ENCODE peak calls at places on chromosomes 12 and 14, in five cellular contexts. Z is left ventricle myocardium inferior, S is hepatocyte, Q is Peyer's patch, O is upper lobe of left lung. J is an unnamed sample.
A peak's percentile ranks its signal among the peaks of the same experiment; 100 is the strongest.

GRCh38 chr12:80068173-80068572 is 31.2 kb upstream of the OTOGL start:
- DNase-seq in Z (no peak), S (no peak), Q (no peak), O (no peak), J (no peak)

GRCh38 chr14:87149583-87150354 is 843.2 kb downstream of the GALC start:
- DNase-seq in Z (no peak), S (no peak), Q (no peak), O (no peak), J (no peak)

GRCh38 chr14:73058923-73059311 is 583 bp downstream of the RBM25 start:
- DNase-seq in Z (peak; percentile 31), S (peak; percentile 49), Q (no peak), O (peak; percentile 40), J (peak; percentile 24)

GRCh38 chr14:22551597-22551982 is 37.4 kb downstream of the DAD1 start:
- DNase-seq in Z (no peak), S (no peak), Q (no peak), O (no peak), J (no peak)

GRCh38 chr12:102527256-102527720 is 46.9 kb upstream of the IGF1 start:
- DNase-seq in Z (no peak), S (no peak), Q (no peak), O (no peak), J (no peak)

GRCh38 chr14:72892103-72892878 is 1.6 kb downstream of the DPF3 start:
- DNase-seq in Z (no peak), S (peak; percentile 14), Q (no peak), O (no peak), J (no peak)

GRCh38 chr12:30019386-30020140 is 235.8 kb upstream of the TMTC1 start:
- DNase-seq in Z (no peak), S (no peak), Q (no peak), O (no peak), J (no peak)

GRCh38 chr14:58430156-58430555 is 2.6 kb downstream of the KIAA0586 start:
- DNase-seq in Z (no peak), S (no peak), Q (no peak), O (no peak), J (no peak)

GRCh38 chr14:75333523-75334190 is 55.0 kb downstream of the FOS start:
- DNase-seq in Z (no peak), S (no peak), Q (no peak), O (no peak), J (no peak)

GRCh38 chr12:4477133-4477532 is 31.5 kb upstream of the FGF6 start:
- DNase-seq in Z (no peak), S (no peak), Q (no peak), O (no peak), J (peak; percentile 9)

GRCh38 chr14:23076785-23077408 is 18.0 kb downstream of the ACIN1 start:
- DNase-seq in Z (no peak), S (peak; percentile 57), Q (no peak), O (no peak), J (peak; percentile 52)

GRCh38 chr12:15928870-15929571 is 17.9 kb downstream of the DERA start:
- DNase-seq in Z (peak; percentile 21), S (no peak), Q (no peak), O (peak; percentile 24), J (no peak)

GRCh38 chr14:99595034-99595433 is 9.0 kb downstream of the CCDC85C start:
- DNase-seq in Z (no peak), S (no peak), Q (no peak), O (no peak), J (no peak)

GRCh38 chr12:96220902-96221301 is 26.7 kb downstream of the ELK3 start:
- DNase-seq in Z (peak; percentile 86), S (no peak), Q (no peak), O (no peak), J (no peak)

GRCh38 chr14:55388160-55388559 is 23.5 kb downstream of the ATG14 start:
- DNase-seq in Z (no peak), S (no peak), Q (no peak), O (no peak), J (no peak)

GRCh38 chr14:52189330-52189729 is 78.2 kb upstream of the PTGDR start:
- DNase-seq in Z (no peak), S (no peak), Q (no peak), O (no peak), J (no peak)

GRCh38 chr14:95524706-95525512 is 8.5 kb upstream of the SYNE3 start:
- DNase-seq in Z (no peak), S (no peak), Q (no peak), O (no peak), J (no peak)

GRCh38 chr14:46048127-46048526 is 603.5 kb downstream of the RPL10L start:
- DNase-seq in Z (no peak), S (peak; percentile 40), Q (no peak), O (no peak), J (peak; percentile 74)

GRCh38 chr12:19205120-19205519 is 75.6 kb downstream of the PLEKHA5 start:
- DNase-seq in Z (no peak), S (no peak), Q (no peak), O (no peak), J (no peak)

GRCh38 chr12:131896811-131897270 is 2.4 kb downstream of the ULK1 start:
- DNase-seq in Z (peak; percentile 92), S (no peak), Q (no peak), O (no peak), J (no peak)

GRCh38 chr12:91053951-91054715 is 3.7 kb downstream of the KERA start:
- DNase-seq in Z (no peak), S (peak; percentile 38), Q (no peak), O (no peak), J (no peak)
- H3K36me3 ChIP-seq in Z (no peaks in the 10 kb centered on the region), S (no peaks in the 10 kb centered on the region), Q (no peaks in the 10 kb centered on the region), O (no peaks in the 10 kb centered on the region), J (no peaks in the 10 kb centered on the region)

GRCh38 chr12:54840293-54840692 is 14.0 kb upstream of the MUCL1 start:
- DNase-seq in Z (no peak), S (no peak), Q (no peak), O (no peak), J (no peak)
- TF ChIP-seq CTCF in Z (no peak), S (no peak), Q (no peak), O (no peak), J (no peak)

GRCh38 chr12:93134893-93135285 is 205.8 kb upstream of the EEA1 start:
- DNase-seq in Z (no peak), S (peak; percentile 20), Q (no peak), O (no peak), J (no peak)
- H3K27ac ChIP-seq in Z (peak overlapping the region; percentile 28), S (peak overlapping the region; percentile 81), Q (peak overlapping the region; percentile 5), O (peak overlapping the region; percentile 43), J (no peak overlapping the region)

DNA sequence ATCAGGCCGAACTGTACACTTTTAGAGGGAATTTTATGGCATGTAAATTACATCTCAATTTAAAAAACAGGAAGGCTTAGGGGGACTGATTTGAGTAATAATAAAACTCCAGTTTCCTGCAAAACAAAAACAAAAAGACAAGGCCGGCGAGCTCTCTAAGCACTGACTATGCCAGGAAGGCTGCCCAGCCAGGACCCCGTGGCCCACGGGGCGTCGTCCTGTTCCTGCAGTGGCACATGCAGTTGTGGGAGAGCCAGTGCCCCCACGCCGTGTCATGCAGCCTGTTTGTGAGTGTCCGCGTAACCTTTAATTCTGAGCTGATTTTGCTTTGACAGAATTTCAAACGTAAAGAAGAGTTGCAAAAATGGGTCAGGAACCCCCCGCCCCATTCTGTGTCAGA is 10.5 kb downstream of the XRCC3 start:
- DNase-seq in Z (no peak), S (no peak), Q (no peak), O (no peak), J (no peak)
- H3K36me3 ChIP-seq in Z (peaks cover 41% of the 10 kb centered on the region), S (no peaks in the 10 kb centered on the region), Q (no peaks in the 10 kb centered on the region), O (peaks cover 79% of the 10 kb centered on the region), J (peaks cover 4% of the 10 kb centered on the region)

GRCh38 chr12:27705263-27705662 is 5.4 kb upstream of the MRPS35 start:
- DNase-seq in Z (no peak), S (peak; percentile 42), Q (no peak), O (no peak), J (no peak)
- TF ChIP-seq CTCF in Z (no peak), S (no peak), Q (no peak), O (no peak), J (no peak)

GRCh38 chr14:63515240-63515639 is 27.9 kb downstream of the PPP2R5E start:
- DNase-seq in Z (no peak), S (no peak), Q (no peak), O (no peak), J (no peak)

GRCh38 chr14:63512861-63513260 is 30.3 kb downstream of the PPP2R5E start:
- DNase-seq in Z (no peak), S (no peak), Q (no peak), O (no peak), J (no peak)

GRCh38 chr14:63508033-63508432 is 35.1 kb downstream of the PPP2R5E start:
- DNase-seq in Z (no peak), S (no peak), Q (no peak), O (peak; percentile 29), J (no peak)

GRCh38 chr14:63513756-63514155 is 29.4 kb downstream of the PPP2R5E start:
- DNase-seq in Z (no peak), S (no peak), Q (no peak), O (no peak), J (no peak)

GRCh38 chr14:63510538-63510937 is 32.6 kb downstream of the PPP2R5E start:
- DNase-seq in Z (no peak), S (no peak), Q (no peak), O (no peak), J (no peak)
- H3K27ac ChIP-seq in Z (no peak overlapping the region), S (no peak overlapping the region), Q (no peak overlapping the region), O (no peak overlapping the region), J (peak overlapping the region; percentile 7)

DNA sequence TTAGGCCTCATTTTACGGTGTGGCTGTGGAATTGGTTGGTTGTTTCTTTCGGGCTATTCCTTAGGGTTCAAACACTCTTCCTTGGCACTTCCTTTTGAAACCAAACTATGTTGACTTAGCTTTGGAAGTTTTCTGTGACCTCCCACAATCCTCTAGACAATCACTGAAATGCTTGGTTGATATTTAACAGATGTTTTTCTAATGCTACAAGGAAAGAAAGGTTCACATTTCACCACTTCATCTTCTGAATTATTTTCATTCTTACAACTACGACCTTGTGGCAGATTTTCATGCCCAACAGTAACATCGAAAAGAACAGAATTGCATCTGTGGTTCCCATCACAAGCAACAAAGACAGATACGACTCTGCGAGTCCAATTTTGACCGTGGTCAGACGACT is 16.8 kb downstream of the PRKAB1 start:
- DNase-seq in Z (no peak), S (no peak), Q (no peak), O (no peak), J (no peak)
- H3K36me3 ChIP-seq in Z (peaks cover 25% of the 10 kb centered on the region), S (no peaks in the 10 kb centered on the region), Q (no peaks in the 10 kb centered on the region), O (peaks cover 24% of the 10 kb centered on the region), J (peaks cover 16% of the 10 kb centered on the region)

GRCh38 chr12:83190631-83191390 is 504.1 kb downstream of the TMTC2 start:
- DNase-seq in Z (no peak), S (no peak), Q (no peak), O (no peak), J (no peak)
- TF ChIP-seq CTCF in Z (no peak), S (no peak), Q (no peak), O (no peak), J (no peak)

GRCh38 chr14:88551936-88552565 is 2.8 kb downstream of the PTPN21 start:
- DNase-seq in Z (no peak), S (no peak), Q (peak; percentile 57), O (no peak), J (no peak)
- H3K27ac ChIP-seq in Z (peak overlapping the region; percentile 96), S (no peak overlapping the region), Q (peak overlapping the region; percentile 7), O (peak overlapping the region; percentile 59), J (no peak overlapping the region)

DNA sequence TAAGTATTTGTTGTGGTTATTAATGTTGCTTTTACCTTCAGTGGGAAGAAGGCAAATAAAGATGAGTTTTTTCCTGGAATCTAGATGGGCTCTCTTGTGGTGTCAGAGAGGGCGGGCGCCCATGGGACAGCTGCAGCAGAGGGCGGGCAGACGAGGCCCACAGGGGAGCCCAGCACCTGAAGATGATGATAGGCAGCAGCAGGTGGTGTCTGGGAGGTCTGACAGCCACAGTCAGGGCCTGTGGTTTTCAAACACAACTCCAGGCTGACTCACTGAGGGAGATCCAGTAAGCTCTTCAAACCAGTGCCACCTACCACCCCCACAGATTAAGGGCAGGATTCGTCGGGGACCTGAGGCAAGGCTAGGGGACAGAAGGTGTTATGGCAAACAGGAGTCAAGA is 42.8 kb downstream of the NKX2-1 start:
- DNase-seq in Z (no peak), S (no peak), Q (no peak), O (no peak), J (no peak)
- H3K36me3 ChIP-seq in Z (no peaks in the 10 kb centered on the region), S (no peaks in the 10 kb centered on the region), Q (no peaks in the 10 kb centered on the region), O (no peaks in the 10 kb centered on the region), J (no peaks in the 10 kb centered on the region)

J was measured in cardiac muscle cell.